ENCODE peak calls at places on chromosome 14, in five cellular contexts. One of them, this sample, is unnamed.

GRCh38 chr14:44960146-44960545 is 1.6 kb downstream of the KLHL28 start:
- DNase-seq in fibroblast of lung: no peak
- DNase-seq in dorsolateral prefrontal cortex: no peak
- DNase-seq in WERI-Rb-1: no peak
- DNase-seq in AG09309: no peak
- DNase-seq in this sample: no peak

GRCh38 chr14:64688028-64688427 is 16.2 kb upstream of the PLEKHG3 start:
- DNase-seq in fibroblast of lung: no peak
- DNase-seq in WERI-Rb-1: no peak
- DNase-seq in dorsolateral prefrontal cortex: no peak
- DNase-seq in AG09309: no peak
- DNase-seq in this sample: no peak

GRCh38 chr14:32662234-32662633 is 276.4 kb upstream of the NPAS3 start:
- DNase-seq in WERI-Rb-1: no peak
- DNase-seq in fibroblast of lung: no peak
- DNase-seq in AG09309: no peak
- DNase-seq in dorsolateral prefrontal cortex: no peak
- DNase-seq in this sample: no peak

GRCh38 chr14:60736494-60736893 is 1.9 kb downstream of the MNAT1 start:
- DNase-seq in WERI-Rb-1: no peak
- DNase-seq in fibroblast of lung: peak
- DNase-seq in AG09309: peak
- DNase-seq in dorsolateral prefrontal cortex: no peak
- DNase-seq in this sample: peak

GRCh38 chr14:64584185-64584584 is 34.4 kb downstream of the PPP1R36 start:
- DNase-seq in dorsolateral prefrontal cortex: no peak
- DNase-seq in fibroblast of lung: no peak
- DNase-seq in AG09309: no peak
- DNase-seq in WERI-Rb-1: no peak
- DNase-seq in this sample: no peak

GRCh38 chr14:59583755-59584154 is 7.1 kb upstream of the CCDC175 start:
- DNase-seq in fibroblast of lung: peak
- DNase-seq in WERI-Rb-1: no peak
- DNase-seq in dorsolateral prefrontal cortex: no peak
- DNase-seq in AG09309: peak
- DNase-seq in this sample: peak

GRCh38 chr14:33590891-33591630 is 359.8 kb downstream of the EGLN3 start:
- DNase-seq in dorsolateral prefrontal cortex: no peak
- DNase-seq in AG09309: no peak
- DNase-seq in WERI-Rb-1: no peak
- DNase-seq in fibroblast of lung: no peak
- DNase-seq in this sample: no peak

GRCh38 chr14:103801459-103801858 is 45.9 kb downstream of the PPP1R13B start:
- DNase-seq in WERI-Rb-1: no peak
- DNase-seq in dorsolateral prefrontal cortex: no peak
- DNase-seq in AG09309: peak
- DNase-seq in fibroblast of lung: peak
- DNase-seq in this sample: peak

GRCh38 chr14:63897706-63898105 is 44.9 kb downstream of the SYNE2 start:
- DNase-seq in dorsolateral prefrontal cortex: no peak
- DNase-seq in AG09309: peak
- DNase-seq in fibroblast of lung: peak
- DNase-seq in WERI-Rb-1: no peak
- DNase-seq in this sample: peak

GRCh38 chr14:100363053-100363452 is 39.9 kb downstream of the SLC25A47 start:
- DNase-seq in dorsolateral prefrontal cortex: no peak
- DNase-seq in AG09309: no peak
- DNase-seq in WERI-Rb-1: no peak
- DNase-seq in fibroblast of lung: no peak
- DNase-seq in this sample: no peak

GRCh38 chr14:52253503-52253902 is 14.0 kb upstream of the PTGDR start:
- DNase-seq in AG09309: no peak
- DNase-seq in fibroblast of lung: peak
- DNase-seq in WERI-Rb-1: peak
- DNase-seq in dorsolateral prefrontal cortex: no peak
- DNase-seq in this sample: no peak

GRCh38 chr14:39467889-39468524 is 35.8 kb upstream of the FBXO33 start:
- DNase-seq in dorsolateral prefrontal cortex: no peak
- DNase-seq in fibroblast of lung: peak
- DNase-seq in WERI-Rb-1: peak
- DNase-seq in AG09309: peak
- DNase-seq in this sample: no peak

GRCh38 chr14:104299993-104300761 is 161.8 kb downstream of the KIF26A start:
- DNase-seq in WERI-Rb-1: peak
- DNase-seq in dorsolateral prefrontal cortex: no peak
- DNase-seq in fibroblast of lung: no peak
- DNase-seq in AG09309: no peak
- DNase-seq in this sample: no peak

GRCh38 chr14:34014936-34015335 is 64.1 kb upstream of the EGLN3 start:
- DNase-seq in WERI-Rb-1: peak
- DNase-seq in fibroblast of lung: no peak
- DNase-seq in AG09309: no peak
- DNase-seq in dorsolateral prefrontal cortex: no peak
- DNase-seq in this sample: no peak

GRCh38 chr14:35387713-35388579 is 16.6 kb downstream of the NFKBIA start:
- DNase-seq in AG09309: no peak
- DNase-seq in fibroblast of lung: no peak
- DNase-seq in dorsolateral prefrontal cortex: no peak
- DNase-seq in WERI-Rb-1: no peak
- DNase-seq in this sample: no peak

GRCh38 chr14:35385042-35385839 is 19.3 kb downstream of the NFKBIA start:
- DNase-seq in fibroblast of lung: peak
- DNase-seq in AG09309: peak
- DNase-seq in WERI-Rb-1: peak
- DNase-seq in dorsolateral prefrontal cortex: peak
- DNase-seq in this sample: peak

GRCh38 chr14:35386673-35387125 is 17.9 kb downstream of the NFKBIA start:
- DNase-seq in dorsolateral prefrontal cortex: no peak
- DNase-seq in WERI-Rb-1: no peak
- DNase-seq in fibroblast of lung: no peak
- DNase-seq in AG09309: no peak
- DNase-seq in this sample: no peak

GRCh38 chr14:35388656-35389314 is 15.8 kb downstream of the NFKBIA start:
- DNase-seq in fibroblast of lung: no peak
- DNase-seq in AG09309: no peak
- DNase-seq in WERI-Rb-1: no peak
- DNase-seq in dorsolateral prefrontal cortex: no peak
- DNase-seq in this sample: no peak

GRCh38 chr14:35387209-35387608 is 17.3 kb downstream of the NFKBIA start:
- DNase-seq in dorsolateral prefrontal cortex: no peak
- DNase-seq in WERI-Rb-1: no peak
- DNase-seq in fibroblast of lung: no peak
- DNase-seq in AG09309: no peak
- DNase-seq in this sample: no peak
- H3K4me3 ChIP-seq in dorsolateral prefrontal cortex: no peak
- H3K4me3 ChIP-seq in WERI-Rb-1: no peak
- H3K4me3 ChIP-seq in fibroblast of lung: no peak
- H3K4me3 ChIP-seq in AG09309: no peak
- H3K4me3 ChIP-seq in this sample: no peak

DNA sequence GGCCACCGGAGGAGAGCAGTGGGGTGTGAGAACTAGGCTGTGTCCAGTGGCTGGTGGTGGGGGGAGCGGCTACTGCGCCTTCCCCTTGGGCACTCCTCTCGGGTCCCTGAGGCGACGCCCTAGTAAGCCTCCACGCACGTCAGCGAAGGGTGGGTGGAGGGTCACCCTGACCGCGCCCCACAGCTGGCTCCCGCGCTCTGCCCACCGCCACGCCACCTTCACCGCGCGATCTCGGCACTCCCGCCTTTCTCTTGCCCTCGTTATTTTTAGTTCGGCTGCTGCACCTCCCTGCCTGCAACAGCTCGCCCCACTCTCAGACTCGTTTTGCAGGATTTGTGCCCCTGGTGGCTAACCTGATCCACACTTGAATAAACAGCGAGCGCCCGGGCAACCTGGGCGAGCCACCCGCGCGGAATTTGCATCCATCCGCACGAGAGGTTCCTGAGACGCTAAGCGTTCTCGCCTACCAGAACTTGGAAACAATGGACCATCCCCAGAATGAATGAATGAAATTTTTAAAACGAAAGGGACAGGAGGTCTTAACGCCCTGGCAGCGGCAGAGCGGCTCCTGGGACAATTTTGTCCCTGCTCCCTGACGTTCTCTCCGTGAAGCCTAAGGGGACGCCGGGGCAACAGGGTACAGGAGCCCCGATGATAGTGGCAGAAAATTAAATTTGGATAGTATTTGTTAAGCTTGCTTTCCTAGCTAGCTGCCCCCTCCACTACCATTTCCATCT is 7.0 kb upstream of the BMP4 start:
- DNase-seq in AG09309: no peak
- DNase-seq in fibroblast of lung: peak
- DNase-seq in dorsolateral prefrontal cortex: no peak
- DNase-seq in WERI-Rb-1: no peak
- DNase-seq in this sample: no peak
- TF ChIP-seq CTCF in AG09309: peak
- TF ChIP-seq CTCF in fibroblast of lung: peak
- TF ChIP-seq CTCF in dorsolateral prefrontal cortex: peak
- TF ChIP-seq CTCF in WERI-Rb-1: peak
- TF ChIP-seq CTCF in this sample: peak

GRCh38 chr14:75518625-75519024 is 3.6 kb upstream of the BATF start:
- DNase-seq in AG09309: no peak
- DNase-seq in fibroblast of lung: peak
- DNase-seq in WERI-Rb-1: peak
- DNase-seq in dorsolateral prefrontal cortex: no peak
- DNase-seq in this sample: no peak

GRCh38 chr14:75513911-75514672 is 8.2 kb upstream of the BATF start:
- DNase-seq in WERI-Rb-1: no peak
- DNase-seq in dorsolateral prefrontal cortex: no peak
- DNase-seq in fibroblast of lung: no peak
- DNase-seq in AG09309: no peak
- DNase-seq in this sample: no peak

GRCh38 chr14:75515631-75515999 is 6.7 kb upstream of the BATF start:
- DNase-seq in fibroblast of lung: no peak
- DNase-seq in dorsolateral prefrontal cortex: no peak
- DNase-seq in WERI-Rb-1: no peak
- DNase-seq in AG09309: no peak
- DNase-seq in this sample: no peak

GRCh38 chr14:75511201-75511600 is 11.1 kb upstream of the BATF start:
- DNase-seq in WERI-Rb-1: no peak
- DNase-seq in AG09309: no peak
- DNase-seq in fibroblast of lung: no peak
- DNase-seq in dorsolateral prefrontal cortex: no peak
- DNase-seq in this sample: no peak

DNA sequence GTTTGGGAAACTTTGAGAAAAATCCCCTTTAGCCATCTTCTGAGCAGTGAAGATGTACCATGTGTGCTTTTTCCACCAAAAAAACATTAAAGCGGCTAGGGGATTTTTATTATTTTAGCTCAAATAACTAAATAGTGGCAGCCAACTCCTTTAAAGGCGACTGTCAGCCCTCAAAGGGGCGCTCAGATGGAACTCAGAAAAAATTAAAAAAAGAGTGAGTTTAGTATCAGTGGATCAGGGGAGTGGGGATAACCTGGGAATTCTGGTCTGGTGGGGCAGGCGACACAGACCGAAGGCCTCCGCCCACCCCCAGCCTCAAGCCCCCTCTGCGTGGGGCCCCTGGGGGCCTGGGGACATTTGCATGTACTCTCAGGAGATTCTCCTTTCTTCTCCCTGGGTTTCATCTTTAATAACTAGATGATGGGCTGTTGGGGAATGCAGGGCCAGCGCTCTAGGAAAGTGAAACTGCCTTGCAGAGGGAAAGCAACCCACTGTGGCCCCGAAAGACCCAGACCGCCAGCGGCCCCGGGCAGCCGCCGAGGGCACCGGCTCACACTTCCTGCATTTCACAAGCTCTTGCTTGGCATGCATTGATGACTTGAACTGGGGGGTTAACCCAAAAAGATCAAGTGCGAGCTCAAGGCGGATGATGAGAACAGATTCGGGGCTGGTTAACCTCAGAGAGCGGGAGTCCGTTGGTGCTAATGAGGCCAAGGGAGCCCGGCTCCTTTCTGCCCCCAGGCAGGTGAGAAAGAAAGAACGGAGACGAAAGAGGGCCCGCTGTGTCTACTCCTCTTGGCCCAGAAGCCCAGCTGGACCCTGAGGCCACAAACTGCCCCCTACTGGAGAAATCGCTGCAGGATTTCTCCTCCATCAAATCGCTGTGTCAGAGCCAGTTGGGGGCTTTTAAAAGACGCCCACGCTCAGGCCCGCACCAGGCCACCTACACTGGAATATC is 7.3 kb upstream of the BATF start:
- DNase-seq in fibroblast of lung: peak
- DNase-seq in WERI-Rb-1: no peak
- DNase-seq in dorsolateral prefrontal cortex: no peak
- DNase-seq in AG09309: no peak
- DNase-seq in this sample: no peak
- H3K4me3 ChIP-seq in fibroblast of lung: peak
- H3K4me3 ChIP-seq in WERI-Rb-1: no peak
- H3K4me3 ChIP-seq in dorsolateral prefrontal cortex: peak
- H3K4me3 ChIP-seq in AG09309: peak
- H3K4me3 ChIP-seq in this sample: peak

DNA sequence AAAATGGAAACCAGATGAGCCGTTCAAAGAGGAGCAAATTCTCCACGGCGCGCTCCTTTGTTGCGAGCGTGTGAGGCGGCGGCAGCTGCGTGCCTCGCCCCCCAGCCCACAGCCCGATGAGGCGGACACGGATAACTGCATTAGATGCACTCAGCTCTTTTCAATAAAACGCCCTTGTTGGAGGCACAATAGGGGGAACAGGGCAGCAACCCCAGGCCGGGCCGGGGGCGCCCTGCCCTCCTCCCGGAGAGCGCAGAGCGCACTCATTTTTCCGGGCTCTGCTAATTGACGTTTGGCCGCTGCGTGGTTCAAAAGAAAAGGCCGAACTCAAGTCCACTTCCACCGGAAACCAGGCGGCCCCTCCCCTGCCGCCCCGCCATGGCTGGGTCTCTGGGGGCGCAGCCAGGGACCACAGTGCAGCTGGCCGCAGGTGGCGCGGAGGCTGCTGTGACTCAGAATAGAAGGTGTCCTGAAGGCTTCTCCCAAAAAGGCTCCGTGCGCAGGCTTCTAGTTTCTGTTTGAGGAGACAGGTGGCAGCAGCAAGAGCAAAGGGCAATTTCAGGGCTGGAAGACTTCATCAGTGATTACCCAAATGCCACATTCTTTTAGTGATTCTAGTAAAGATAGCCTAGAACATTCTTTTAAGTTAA is 29.0 kb upstream of the SMOC1 start:
- DNase-seq in WERI-Rb-1: no peak
- DNase-seq in AG09309: no peak
- DNase-seq in fibroblast of lung: no peak
- DNase-seq in dorsolateral prefrontal cortex: no peak
- DNase-seq in this sample: no peak
- TF ChIP-seq CTCF in WERI-Rb-1: no peak
- TF ChIP-seq CTCF in AG09309: no peak
- TF ChIP-seq CTCF in fibroblast of lung: no peak
- TF ChIP-seq CTCF in dorsolateral prefrontal cortex: no peak
- TF ChIP-seq CTCF in this sample: no peak

This sample was measured in astrocyte of the cerebellum.